ENCODE peak calls at places on chromosomes 12 and 14, in seven cellular contexts. One of them, this sample, is unnamed.

GRCh38 chr14:80269338-80269935 is 58.1 kb upstream of the DIO2 start:
- DNase-seq in stomach: no peak
- DNase-seq in H1: no peak
- DNase-seq in HCT116: no peak
- DNase-seq in sigmoid colon: no peak
- DNase-seq in transverse colon: no peak
- DNase-seq in breast epithelium: no peak
- DNase-seq in this sample: no peak

GRCh38 chr14:34498684-34499412 is 36.8 kb upstream of the SPTSSA start:
- DNase-seq in HCT116: peak
- DNase-seq in transverse colon: peak
- DNase-seq in sigmoid colon: no peak
- DNase-seq in H1: no peak
- DNase-seq in breast epithelium: no peak
- DNase-seq in stomach: peak
- DNase-seq in this sample: peak

GRCh38 chr12:14751987-14752386 is 51.3 kb downstream of the WBP11 start:
- DNase-seq in HCT116: no peak
- DNase-seq in H1: no peak
- DNase-seq in breast epithelium: no peak
- DNase-seq in transverse colon: no peak
- DNase-seq in stomach: no peak
- DNase-seq in sigmoid colon: no peak
- DNase-seq in this sample: no peak

GRCh38 chr12:110733089-110733715 is 9.5 kb downstream of the PPP1CC start:
- DNase-seq in transverse colon: no peak
- DNase-seq in H1: no peak
- DNase-seq in stomach: no peak
- DNase-seq in breast epithelium: no peak
- DNase-seq in HCT116: no peak
- DNase-seq in sigmoid colon: no peak
- DNase-seq in this sample: no peak

GRCh38 chr14:22898302-22898894 is 15.4 kb downstream of the REM2 start:
- DNase-seq in stomach: no peak
- DNase-seq in sigmoid colon: no peak
- DNase-seq in HCT116: no peak
- DNase-seq in H1: no peak
- DNase-seq in transverse colon: no peak
- DNase-seq in breast epithelium: no peak
- DNase-seq in this sample: no peak

GRCh38 chr12:8156845-8157244 is at the start of gene ZNF705A:
- DNase-seq in sigmoid colon: no peak
- DNase-seq in transverse colon: no peak
- DNase-seq in H1: no peak
- DNase-seq in HCT116: no peak
- DNase-seq in breast epithelium: no peak
- DNase-seq in stomach: no peak
- DNase-seq in this sample: no peak

GRCh38 chr14:71371711-71372396 is 464.6 kb downstream of the PCNX1 start:
- DNase-seq in transverse colon: no peak
- DNase-seq in breast epithelium: no peak
- DNase-seq in sigmoid colon: no peak
- DNase-seq in stomach: no peak
- DNase-seq in HCT116: no peak
- DNase-seq in H1: no peak
- DNase-seq in this sample: no peak

GRCh38 chr12:120093592-120094355 is 22.8 kb downstream of the RAB35 start:
- DNase-seq in sigmoid colon: no peak
- DNase-seq in HCT116: no peak
- DNase-seq in breast epithelium: no peak
- DNase-seq in H1: peak
- DNase-seq in transverse colon: no peak
- DNase-seq in stomach: no peak
- DNase-seq in this sample: no peak

GRCh38 chr14:77043177-77043983 is 14.9 kb upstream of the IRF2BPL start:
- DNase-seq in HCT116: no peak
- DNase-seq in sigmoid colon: peak
- DNase-seq in stomach: no peak
- DNase-seq in H1: no peak
- DNase-seq in transverse colon: no peak
- DNase-seq in breast epithelium: no peak
- DNase-seq in this sample: no peak

GRCh38 chr12:87253157-87253556 is 776.0 kb downstream of the C12orf50 start:
- DNase-seq in HCT116: no peak
- DNase-seq in stomach: peak
- DNase-seq in breast epithelium: no peak
- DNase-seq in sigmoid colon: peak
- DNase-seq in H1: no peak
- DNase-seq in transverse colon: no peak
- DNase-seq in this sample: no peak

GRCh38 chr14:77111021-77111420 is 13.0 kb downstream of the CIPC start:
- DNase-seq in H1: no peak
- DNase-seq in stomach: peak
- DNase-seq in transverse colon: no peak
- DNase-seq in HCT116: no peak
- DNase-seq in sigmoid colon: peak
- DNase-seq in breast epithelium: peak
- DNase-seq in this sample: peak

GRCh38 chr12:93256258-93256969 is 121.3 kb upstream of the NUDT4 start:
- DNase-seq in sigmoid colon: no peak
- DNase-seq in transverse colon: no peak
- DNase-seq in stomach: no peak
- DNase-seq in H1: no peak
- DNase-seq in HCT116: no peak
- DNase-seq in breast epithelium: no peak
- DNase-seq in this sample: no peak

GRCh38 chr14:68518910-68519686 is 273.8 kb downstream of the ZFP36L1 start:
- DNase-seq in transverse colon: no peak
- DNase-seq in breast epithelium: no peak
- DNase-seq in stomach: no peak
- DNase-seq in sigmoid colon: no peak
- DNase-seq in HCT116: no peak
- DNase-seq in H1: no peak
- DNase-seq in this sample: no peak

GRCh38 chr12:116336542-116337065 is 59.1 kb upstream of the MED13L start:
- DNase-seq in HCT116: no peak
- DNase-seq in sigmoid colon: no peak
- DNase-seq in H1: no peak
- DNase-seq in stomach: peak
- DNase-seq in transverse colon: peak
- DNase-seq in breast epithelium: no peak
- DNase-seq in this sample: no peak

GRCh38 chr14:20848316-20848954 is 42.8 kb upstream of the RNASE3 start:
- DNase-seq in sigmoid colon: no peak
- DNase-seq in H1: no peak
- DNase-seq in HCT116: peak
- DNase-seq in breast epithelium: no peak
- DNase-seq in transverse colon: no peak
- DNase-seq in stomach: no peak
- DNase-seq in this sample: no peak

GRCh38 chr14:96660667-96661066 is 136.5 kb upstream of the VRK1 start:
- DNase-seq in stomach: no peak
- DNase-seq in H1: peak
- DNase-seq in HCT116: no peak
- DNase-seq in transverse colon: no peak
- DNase-seq in sigmoid colon: no peak
- DNase-seq in breast epithelium: no peak
- DNase-seq in this sample: no peak

GRCh38 chr12:85036241-85036707 is at the start of the genes LRRIQ1 and TSPAN19:
- DNase-seq in transverse colon: peak
- DNase-seq in stomach: peak
- DNase-seq in breast epithelium: peak
- DNase-seq in sigmoid colon: peak
- DNase-seq in H1: peak
- DNase-seq in HCT116: peak
- DNase-seq in this sample: peak

GRCh38 chr12:69239922-69240624 is 704 bp downstream of the CPSF6 start:
- DNase-seq in breast epithelium: peak
- DNase-seq in stomach: peak
- DNase-seq in H1: peak
- DNase-seq in HCT116: no peak
- DNase-seq in transverse colon: peak
- DNase-seq in sigmoid colon: peak
- DNase-seq in this sample: peak

GRCh38 chr12:121033625-121034349 is 5.3 kb downstream of the OASL start:
- DNase-seq in stomach: peak
- DNase-seq in HCT116: peak
- DNase-seq in H1: no peak
- DNase-seq in breast epithelium: no peak
- DNase-seq in transverse colon: no peak
- DNase-seq in sigmoid colon: no peak
- DNase-seq in this sample: no peak

GRCh38 chr14:82422186-82422585 is 888.5 kb upstream of the SEL1L start:
- DNase-seq in breast epithelium: no peak
- DNase-seq in HCT116: no peak
- DNase-seq in stomach: no peak
- DNase-seq in sigmoid colon: no peak
- DNase-seq in H1: no peak
- DNase-seq in transverse colon: no peak
- DNase-seq in this sample: no peak

GRCh38 chr14:32724864-32725550 is 213.7 kb upstream of the NPAS3 start:
- DNase-seq in breast epithelium: no peak
- DNase-seq in H1: no peak
- DNase-seq in HCT116: no peak
- DNase-seq in transverse colon: no peak
- DNase-seq in stomach: no peak
- DNase-seq in sigmoid colon: no peak
- DNase-seq in this sample: no peak

GRCh38 chr12:96420255-96420930 is 20.2 kb upstream of the CDK17 start:
- DNase-seq in H1: no peak
- DNase-seq in transverse colon: no peak
- DNase-seq in sigmoid colon: no peak
- DNase-seq in breast epithelium: no peak
- DNase-seq in stomach: no peak
- DNase-seq in HCT116: no peak
- DNase-seq in this sample: no peak

GRCh38 chr14:35223927-35224326 is 68.3 kb upstream of the PSMA6 start:
- DNase-seq in breast epithelium: no peak
- DNase-seq in sigmoid colon: no peak
- DNase-seq in H1: no peak
- DNase-seq in stomach: no peak
- DNase-seq in HCT116: no peak
- DNase-seq in transverse colon: no peak
- DNase-seq in this sample: no peak

DNA sequence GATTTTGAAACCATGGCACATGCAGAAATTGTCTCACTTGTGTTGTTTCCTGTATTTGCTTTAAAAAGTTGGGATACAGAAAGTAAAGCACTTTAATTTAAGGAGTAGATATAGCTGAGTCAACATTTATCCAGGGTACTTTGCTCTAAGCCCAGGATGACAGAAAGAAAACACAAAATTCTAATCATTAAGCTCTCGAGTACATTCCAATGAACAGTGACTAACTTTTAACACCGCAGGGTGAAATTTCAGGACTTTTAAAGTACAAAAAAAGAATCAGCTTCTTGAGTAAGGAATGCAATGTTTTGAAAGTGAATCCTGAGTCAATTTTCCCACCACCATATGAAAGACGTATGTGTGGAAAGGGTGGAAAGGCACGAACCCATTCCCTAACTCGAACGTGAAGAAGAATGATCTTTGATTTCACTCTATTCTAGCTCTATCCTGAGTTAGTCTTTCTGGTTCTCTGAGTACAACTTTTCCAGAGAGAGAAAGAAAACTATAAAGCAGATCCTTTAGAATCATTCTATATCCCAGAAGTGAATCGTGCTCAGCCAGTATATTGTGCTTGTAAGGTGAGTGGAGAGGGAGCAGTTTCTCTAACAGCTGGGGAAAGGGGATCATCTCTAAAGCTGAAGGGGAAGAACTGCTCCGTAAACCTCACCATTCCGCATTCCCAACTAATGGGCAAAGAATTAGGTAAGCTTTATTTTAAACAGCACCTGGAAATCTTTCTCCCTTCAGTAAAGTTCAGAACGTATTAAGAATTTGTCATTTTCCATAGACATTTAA is 779.0 kb upstream of the FLRT2 start:
- DNase-seq in breast epithelium: no peak
- DNase-seq in transverse colon: no peak
- DNase-seq in stomach: no peak
- DNase-seq in sigmoid colon: no peak
- DNase-seq in H1: no peak
- DNase-seq in HCT116: no peak
- DNase-seq in this sample: no peak
- H3K4me3 ChIP-seq in breast epithelium: no peak
- H3K4me3 ChIP-seq in transverse colon: no peak
- H3K4me3 ChIP-seq in stomach: no peak
- H3K4me3 ChIP-seq in sigmoid colon: no peak
- H3K4me3 ChIP-seq in H1: no peak
- H3K4me3 ChIP-seq in HCT116: no peak
- H3K4me3 ChIP-seq in this sample: no peak

GRCh38 chr12:123427036-123427769 is 9.3 kb downstream of the RILPL2 start:
- DNase-seq in sigmoid colon: no peak
- DNase-seq in HCT116: no peak
- DNase-seq in H1: no peak
- DNase-seq in transverse colon: peak
- DNase-seq in breast epithelium: no peak
- DNase-seq in stomach: no peak
- DNase-seq in this sample: no peak
- TF ChIP-seq POLR2AphosphoS5 in sigmoid colon: no peak
- TF ChIP-seq POLR2AphosphoS5 in HCT116: no peak
- TF ChIP-seq POLR2AphosphoS5 in H1: no peak
- TF ChIP-seq POLR2AphosphoS5 in transverse colon: no peak
- TF ChIP-seq POLR2AphosphoS5 in breast epithelium: no peak
- TF ChIP-seq POLR2AphosphoS5 in stomach: no peak
- TF ChIP-seq POLR2AphosphoS5 in this sample: no peak

GRCh38 chr14:100314724-100315123 is 8.4 kb upstream of the SLC25A47 start:
- DNase-seq in transverse colon: peak
- DNase-seq in sigmoid colon: no peak
- DNase-seq in stomach: no peak
- DNase-seq in HCT116: no peak
- DNase-seq in breast epithelium: no peak
- DNase-seq in H1: no peak
- DNase-seq in this sample: no peak

GRCh38 chr14:100320157-100320856 is 2.8 kb upstream of the SLC25A47 start:
- DNase-seq in stomach: no peak
- DNase-seq in H1: no peak
- DNase-seq in HCT116: no peak
- DNase-seq in sigmoid colon: no peak
- DNase-seq in transverse colon: no peak
- DNase-seq in breast epithelium: no peak
- DNase-seq in this sample: no peak

GRCh38 chr14:100317389-100317788 is 5.8 kb upstream of the SLC25A47 start:
- DNase-seq in breast epithelium: no peak
- DNase-seq in sigmoid colon: no peak
- DNase-seq in stomach: no peak
- DNase-seq in HCT116: no peak
- DNase-seq in transverse colon: no peak
- DNase-seq in H1: no peak
- DNase-seq in this sample: no peak

GRCh38 chr14:100321473-100322137 is 1.5 kb upstream of the SLC25A47 start:
- DNase-seq in breast epithelium: no peak
- DNase-seq in transverse colon: no peak
- DNase-seq in sigmoid colon: no peak
- DNase-seq in H1: no peak
- DNase-seq in stomach: no peak
- DNase-seq in HCT116: no peak
- DNase-seq in this sample: no peak

GRCh38 chr14:100317897-100318808 is 5.0 kb upstream of the SLC25A47 start:
- DNase-seq in stomach: peak
- DNase-seq in transverse colon: peak
- DNase-seq in sigmoid colon: peak
- DNase-seq in HCT116: peak
- DNase-seq in H1: peak
- DNase-seq in breast epithelium: peak
- DNase-seq in this sample: peak
- TF ChIP-seq POLR2A in stomach: no peak
- TF ChIP-seq POLR2A in transverse colon: no peak
- TF ChIP-seq POLR2A in sigmoid colon: no peak
- TF ChIP-seq POLR2A in HCT116: no peak
- TF ChIP-seq POLR2A in H1: no peak
- TF ChIP-seq POLR2A in breast epithelium: no peak
- TF ChIP-seq POLR2A in this sample: no peak

GRCh38 chr14:49930720-49931119 is 37.8 kb downstream of the ARF6 start:
- DNase-seq in HCT116: no peak
- DNase-seq in breast epithelium: no peak
- DNase-seq in transverse colon: no peak
- DNase-seq in H1: no peak
- DNase-seq in sigmoid colon: no peak
- DNase-seq in stomach: no peak
- DNase-seq in this sample: no peak
- H3K4me3 ChIP-seq in HCT116: no peak
- H3K4me3 ChIP-seq in breast epithelium: no peak
- H3K4me3 ChIP-seq in transverse colon: no peak
- H3K4me3 ChIP-seq in H1: no peak
- H3K4me3 ChIP-seq in sigmoid colon: no peak
- H3K4me3 ChIP-seq in stomach: no peak
- H3K4me3 ChIP-seq in this sample: no peak

This sample was measured in prostate gland.